ENCODE peak calls at places on chromosomes 12 and 14, in six cellular contexts. N is MM.1S, T is esophagus squamous epithelium, K is neuronal stem cell, M is left lung, J is aorta. B is an unnamed sample.

GRCh38 chr12:211142-211465 is 2.9 kb downstream of the SLC6A12 start:
- DNase-seq in N (no peak), T (no peak), K (no peak), M (no peak), J (no peak), B (no peak)

GRCh38 chr12:80559766-80560165 is 115.7 kb downstream of the PTPRQ start:
- DNase-seq in N (no peak), T (no peak), K (no peak), M (no peak), J (no peak), B (no peak)

GRCh38 chr12:109693160-109693559 is 20.5 kb upstream of the FAM222A start:
- DNase-seq in N (no peak), T (no peak), K (no peak), M (no peak), J (no peak), B (no peak)

GRCh38 chr12:29428630-29429029 is 47.7 kb upstream of the ERGIC2 start:
- DNase-seq in N (no peak), T (no peak), K (no peak), M (no peak), J (no peak), B (no peak)

GRCh38 chr12:6375269-6376078 is at the start of gene SCNN1A:
- DNase-seq in N (no peak), T (no peak), K (no peak), M (peak; percentile 78), J (peak; percentile 46), B (peak; percentile 42)

GRCh38 chr12:106870116-106870515 is 85.6 kb upstream of the TMEM263 start:
- DNase-seq in N (no peak), T (no peak), K (no peak), M (no peak), J (no peak), B (no peak)

GRCh38 chr12:71475280-71475679 is 35.7 kb downstream of the LGR5 start:
- DNase-seq in N (no peak), T (no peak), K (no peak), M (no peak), J (peak; percentile 50), B (no peak)

GRCh38 chr14:79627058-79627457 is 584.2 kb downstream of the DIO2 start:
- DNase-seq in N (no peak), T (no peak), K (no peak), M (no peak), J (no peak), B (no peak)

GRCh38 chr14:99169776-99170356 is 102.1 kb downstream of the BCL11B start:
- DNase-seq in N (no peak), T (no peak), K (no peak), M (no peak), J (no peak), B (no peak)

GRCh38 chr12:56635539-56636117 is 5.5 kb upstream of the BAZ2A start:
- DNase-seq in N (peak; percentile 20), T (no peak), K (no peak), M (no peak), J (no peak), B (no peak)

GRCh38 chr12:56636118-56636674 is 6.1 kb upstream of the BAZ2A start:
- DNase-seq in N (peak; percentile 76), T (no peak), K (no peak), M (peak; percentile 93), J (peak; percentile 94), B (peak; percentile 90)

GRCh38 chr12:56634242-56634836 is 4.2 kb upstream of the BAZ2A start:
- DNase-seq in N (peak; percentile 63), T (no peak), K (no peak), M (peak; percentile 76), J (no peak), B (peak; percentile 27)

GRCh38 chr12:56633465-56634241 is 3.5 kb upstream of the BAZ2A start:
- DNase-seq in N (no peak), T (no peak), K (no peak), M (no peak), J (no peak), B (no peak)

GRCh38 chr12:56634837-56635538 is 4.9 kb upstream of the BAZ2A start:
- DNase-seq in N (peak; percentile 84), T (no peak), K (no peak), M (peak; percentile 83), J (peak; percentile 71), B (peak; percentile 69)
- H3K4me1 ChIP-seq in N (peaks cover 46% of the 10 kb centered on the region), T (peaks cover 48% of the 10 kb centered on the region), K (peaks cover 29% of the 10 kb centered on the region), M (peaks cover 65% of the 10 kb centered on the region), J (peaks cover 4% of the 10 kb centered on the region), B (peaks cover 43% of the 10 kb centered on the region)

GRCh38 chr12:66449531-66449930 is 147.2 kb downstream of the HELB start:
- DNase-seq in N (no peak), T (no peak), K (no peak), M (no peak), J (no peak), B (no peak)
- H3K4me1 ChIP-seq in N (peaks cover 8% of the 10 kb centered on the region), T (no peaks in the 10 kb centered on the region), K (peaks cover 1% of the 10 kb centered on the region), M (no peaks in the 10 kb centered on the region), J (no peaks in the 10 kb centered on the region), B (no peaks in the 10 kb centered on the region)

GRCh38 chr12:76555226-76555767 is 4.3 kb downstream of the OSBPL8 start:
- DNase-seq in N (no peak), T (no peak), K (no peak), M (no peak), J (no peak), B (no peak)
- H3K4me1 ChIP-seq in N (peaks cover 7% of the 10 kb centered on the region), T (peaks cover 12% of the 10 kb centered on the region), K (peaks cover 1% of the 10 kb centered on the region), M (peaks cover 61% of the 10 kb centered on the region), J (no peaks in the 10 kb centered on the region), B (peaks cover 27% of the 10 kb centered on the region)

GRCh38 chr12:53345486-53346195 is 9.5 kb upstream of the SP7 start:
- DNase-seq in N (no peak), T (no peak), K (no peak), M (no peak), J (no peak), B (peak; percentile 59)
- H3K4me1 ChIP-seq in N (peaks cover 8% of the 10 kb centered on the region), T (no peaks in the 10 kb centered on the region), K (peaks cover 10% of the 10 kb centered on the region), M (peaks cover 16% of the 10 kb centered on the region), J (no peaks in the 10 kb centered on the region), B (peaks cover 10% of the 10 kb centered on the region)

DNA sequence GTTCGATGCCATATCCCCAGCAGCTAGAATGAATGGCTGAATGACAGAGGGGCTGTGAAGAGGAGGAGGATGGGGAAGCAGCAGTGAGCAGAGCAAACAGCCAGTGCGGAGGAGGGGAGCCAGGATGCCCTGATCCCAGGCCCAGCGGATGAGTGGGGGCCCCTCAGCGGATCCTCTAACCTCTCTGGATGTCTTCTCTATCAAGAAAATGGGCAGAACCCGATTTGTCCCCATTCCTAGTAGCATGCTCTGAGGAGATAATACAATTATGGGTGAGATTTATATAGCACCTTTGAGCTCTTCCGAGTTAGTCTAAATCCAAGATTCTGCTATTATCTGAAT is 30.0 kb upstream of the RPLP0 start:
- DNase-seq in N (no peak), T (no peak), K (no peak), M (no peak), J (peak; percentile 42), B (no peak)
- H3K4me1 ChIP-seq in N (peaks cover 6% of the 10 kb centered on the region), T (peaks cover 83% of the 10 kb centered on the region), K (peaks cover 58% of the 10 kb centered on the region), M (peaks cover 100% of the 10 kb centered on the region), J (no peaks in the 10 kb centered on the region), B (peaks cover 80% of the 10 kb centered on the region)

GRCh38 chr14:93044116-93044515 is 71.6 kb downstream of the ITPK1 start:
- DNase-seq in N (no peak), T (no peak), K (no peak), M (no peak), J (no peak), B (no peak)
- H3K4me1 ChIP-seq in N (no peaks in the 10 kb centered on the region), T (peaks cover 19% of the 10 kb centered on the region), K (peaks cover 22% of the 10 kb centered on the region), M (peaks cover 75% of the 10 kb centered on the region), J (no peaks in the 10 kb centered on the region), B (peaks cover 98% of the 10 kb centered on the region)

GRCh38 chr14:105161964-105162363 is 6.6 kb downstream of the JAG2 start:
- DNase-seq in N (no peak), T (no peak), K (no peak), M (no peak), J (no peak), B (no peak)
- H3K4me1 ChIP-seq in N (no peaks in the 10 kb centered on the region), T (peaks cover 20% of the 10 kb centered on the region), K (peaks cover 18% of the 10 kb centered on the region), M (peaks cover 7% of the 10 kb centered on the region), J (no peaks in the 10 kb centered on the region), B (peaks cover 46% of the 10 kb centered on the region)

GRCh38 chr12:124394462-124395128 is 99.7 kb downstream of the RFLNA start:
- DNase-seq in N (no peak), T (no peak), K (no peak), M (no peak), J (peak; percentile 71), B (peak; percentile 70)

GRCh38 chr12:124395284-124395752 is 100.4 kb downstream of the RFLNA start:
- DNase-seq in N (no peak), T (no peak), K (no peak), M (no peak), J (no peak), B (peak; percentile 59)

GRCh38 chr12:124397399-124397679 is 102.4 kb downstream of the RFLNA start:
- DNase-seq in N (no peak), T (no peak), K (no peak), M (no peak), J (no peak), B (no peak)

GRCh38 chr12:124396544-124397398 is 101.9 kb downstream of the RFLNA start:
- DNase-seq in N (no peak), T (no peak), K (no peak), M (no peak), J (peak; percentile 57), B (no peak)

DNA sequence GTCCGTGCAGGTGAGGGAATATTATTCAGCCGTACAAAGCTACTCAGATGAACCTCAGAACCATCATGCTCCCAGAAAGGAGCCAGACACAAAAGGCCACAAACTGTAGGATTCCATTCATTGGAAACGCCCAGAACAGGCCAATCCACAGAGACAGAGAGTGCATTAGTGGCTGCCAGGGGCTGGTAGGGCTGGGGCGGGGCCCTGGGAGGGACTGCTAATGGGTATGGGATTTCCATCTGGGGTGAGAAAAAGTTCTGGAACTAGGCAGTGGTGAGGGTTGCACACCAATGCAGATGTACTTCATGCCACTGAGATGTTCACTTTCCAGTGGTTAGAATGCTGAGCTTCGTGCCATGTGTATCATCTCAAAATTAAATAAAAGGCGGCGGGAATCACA is 101.1 kb downstream of the RFLNA start:
- DNase-seq in N (no peak), T (no peak), K (no peak), M (no peak), J (no peak), B (no peak)
- H3K4me1 ChIP-seq in N (peaks cover 16% of the 10 kb centered on the region), T (peaks cover 31% of the 10 kb centered on the region), K (peaks cover 16% of the 10 kb centered on the region), M (peaks cover 74% of the 10 kb centered on the region), J (no peaks in the 10 kb centered on the region), B (peaks cover 54% of the 10 kb centered on the region)

B was measured in SJSA1.